ENCODE peak calls at places on chromosome 13, in five cellular contexts. K is heart left ventricle, O is stomach, H is tibial artery, E is IMR-90. R is an unnamed sample.

GRCh38 chr13:113418722-113419049 is 34.6 kb downstream of the ADPRHL1 start:
- DNase-seq in K (no peak), O (no peak), H (no peak), E (no peak), R (no peak)

GRCh38 chr13:112869202-112870061 is 99.6 kb upstream of the MCF2L start:
- DNase-seq in K (no peak), O (no peak), H (no peak), E (peak; percentile 33), R (peak; percentile 45)

GRCh38 chr13:19984430-19985218 is 26.1 kb downstream of the ZMYM2 start:
- DNase-seq in K (no peak), O (no peak), H (no peak), E (peak; percentile 72), R (no peak)

GRCh38 chr13:33017410-33017929 is 1.2 kb downstream of the KL start:
- DNase-seq in K (peak; percentile 57), O (peak; percentile 59), H (peak; percentile 61), E (peak; percentile 6), R (peak; percentile 76)

GRCh38 chr13:38566526-38566925 is 120.4 kb upstream of the FREM2 start:
- DNase-seq in K (no peak), O (no peak), H (no peak), E (no peak), R (no peak)

GRCh38 chr13:46035066-46035465 is 17.5 kb downstream of the ZC3H13 start:
- DNase-seq in K (no peak), O (no peak), H (no peak), E (no peak), R (no peak)

GRCh38 chr13:41500501-41500900 is 43.2 kb downstream of the RGCC start:
- DNase-seq in K (no peak), O (no peak), H (no peak), E (no peak), R (no peak)

GRCh38 chr13:64928704-64929499 is 2301.2 kb downstream of the PCDH9 start:
- DNase-seq in K (no peak), O (no peak), H (no peak), E (peak; percentile 86), R (no peak)

GRCh38 chr13:92573467-92574057 is 653.0 kb upstream of the GPC6 start:
- DNase-seq in K (no peak), O (no peak), H (no peak), E (peak; percentile 7), R (peak; percentile 73)

GRCh38 chr13:49183672-49184315 is 36.3 kb upstream of the MLNR start:
- DNase-seq in K (no peak), O (no peak), H (no peak), E (peak; percentile 17), R (no peak)

GRCh38 chr13:109593230-109593629 is 193.2 kb downstream of the IRS2 start:
- DNase-seq in K (no peak), O (no peak), H (no peak), E (no peak), R (no peak)

GRCh38 chr13:103431880-103432279 is 365.7 kb upstream of the SLC10A2 start:
- DNase-seq in K (no peak), O (no peak), H (no peak), E (no peak), R (no peak)

GRCh38 chr13:108213946-108214345 is 1.4 kb downstream of the LIG4 start:
- DNase-seq in K (no peak), O (no peak), H (no peak), E (peak; percentile 31), R (no peak)

GRCh38 chr13:27839809-27840467 is 47.7 kb downstream of the GSX1 start:
- DNase-seq in K (no peak), O (no peak), H (no peak), E (no peak), R (no peak)

GRCh38 chr13:22487932-22488331 is 692.8 kb upstream of the SGCG start:
- DNase-seq in K (no peak), O (no peak), H (no peak), E (no peak), R (no peak)

GRCh38 chr13:95644611-95645052 is at the start of gene DZIP1:
- DNase-seq in K (peak; percentile 85), O (peak; percentile 41), H (peak; percentile 57), E (peak; percentile 83), R (peak; percentile 97)

GRCh38 chr13:73708393-73708985 is 425.7 kb downstream of the KLF12 start:
- DNase-seq in K (no peak), O (peak; percentile 45), H (peak; percentile 28), E (peak; percentile 71), R (peak; percentile 69)

DNA sequence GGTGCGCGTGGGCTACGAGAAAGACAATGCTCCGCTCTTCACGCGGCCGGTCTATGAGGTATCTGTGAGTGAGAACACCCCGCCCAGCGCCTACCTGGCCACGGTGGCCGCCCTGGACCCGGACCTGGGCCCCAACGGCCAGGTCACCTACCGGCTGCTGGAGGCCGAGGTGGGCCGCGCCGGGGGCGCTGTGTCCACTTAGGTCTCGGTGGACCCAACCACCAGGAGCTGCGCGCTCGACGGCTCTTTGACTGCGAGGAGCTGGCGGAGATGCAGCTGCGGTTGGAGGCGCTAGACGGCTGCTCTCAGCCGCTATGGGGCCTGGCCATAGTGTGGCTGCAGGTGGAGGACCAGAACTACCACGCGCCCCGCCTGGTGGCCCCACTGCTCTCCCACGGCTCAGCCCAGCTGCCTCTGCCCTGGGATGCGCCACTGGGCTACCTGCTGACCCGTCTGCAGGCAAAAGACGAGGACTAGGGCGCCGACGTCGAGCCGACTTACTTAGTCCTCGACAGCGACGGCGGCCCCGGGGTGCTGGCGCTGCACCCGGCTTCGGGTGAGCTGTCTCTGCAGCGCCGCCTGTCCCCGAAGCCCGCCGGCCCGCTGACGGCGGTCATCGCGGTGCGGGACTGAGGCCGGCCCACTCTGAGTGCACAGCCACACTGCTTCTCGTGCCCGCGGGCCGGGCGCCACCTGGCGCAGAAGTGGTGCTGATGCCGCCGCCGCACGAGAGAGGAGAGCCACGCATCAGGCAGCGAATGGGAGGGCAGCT is 173.0 kb downstream of the OLFM4 start:
- DNase-seq in K (peak; percentile 21), O (no peak), H (no peak), E (no peak), R (peak; percentile 87)
- TF ChIP-seq CTCF in K (no peak), O (peak; percentile 8), H (no peak), E (no peak), R (peak; percentile 74)

GRCh38 chr13:82976499-82976898 is 905.8 kb downstream of the SLITRK1 start:
- DNase-seq in K (no peak), O (no peak), H (no peak), E (peak; percentile 1), R (no peak)
- H3K36me3 ChIP-seq in K (no peaks in the 10 kb centered on the region), O (no peaks in the 10 kb centered on the region), H (no peaks in the 10 kb centered on the region), E (no peaks in the 10 kb centered on the region), R (no peaks in the 10 kb centered on the region)

GRCh38 chr13:23609414-23610186 is 39.4 kb downstream of the TNFRSF19 start:
- DNase-seq in K (peak; percentile 50), O (no peak), H (peak; percentile 47), E (peak; percentile 77), R (no peak)
- TF ChIP-seq CTCF in K (no peak), O (no peak), H (no peak), E (no peak), R (no peak)

DNA sequence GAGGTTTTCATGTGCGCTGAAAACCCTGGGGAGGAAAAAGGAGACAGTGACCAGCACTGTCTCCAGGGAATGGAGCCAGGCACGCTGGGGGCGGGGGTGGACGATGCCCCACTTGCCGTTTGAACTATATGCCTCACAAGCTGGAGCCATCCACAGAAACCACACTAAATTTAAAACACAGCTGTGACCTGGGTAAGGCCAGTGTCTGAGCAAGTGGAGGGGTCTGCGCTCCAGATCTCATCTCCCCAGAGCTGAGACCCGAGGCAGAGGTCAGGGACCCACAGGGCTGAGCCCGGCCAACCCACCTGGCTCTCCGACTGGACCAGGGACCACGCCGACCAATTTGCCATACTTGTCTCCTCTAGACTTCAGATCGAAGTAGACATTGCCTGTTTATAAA is 23.2 kb downstream of the CARS2 start:
- DNase-seq in K (no peak), O (no peak), H (no peak), E (no peak), R (no peak)
- H3K36me3 ChIP-seq in K (no peaks in the 10 kb centered on the region), O (peaks cover 98% of the 10 kb centered on the region), H (peaks cover 69% of the 10 kb centered on the region), E (peaks cover 60% of the 10 kb centered on the region), R (peaks cover 75% of the 10 kb centered on the region)

GRCh38 chr13:99959538-99960230 is 11.9 kb downstream of the ZIC5 start:
- DNase-seq in K (no peak), O (peak; percentile 24), H (no peak), E (no peak), R (peak; percentile 81)
- TF ChIP-seq CTCF in K (no peak), O (no peak), H (no peak), E (no peak), R (peak; percentile 81)

DNA sequence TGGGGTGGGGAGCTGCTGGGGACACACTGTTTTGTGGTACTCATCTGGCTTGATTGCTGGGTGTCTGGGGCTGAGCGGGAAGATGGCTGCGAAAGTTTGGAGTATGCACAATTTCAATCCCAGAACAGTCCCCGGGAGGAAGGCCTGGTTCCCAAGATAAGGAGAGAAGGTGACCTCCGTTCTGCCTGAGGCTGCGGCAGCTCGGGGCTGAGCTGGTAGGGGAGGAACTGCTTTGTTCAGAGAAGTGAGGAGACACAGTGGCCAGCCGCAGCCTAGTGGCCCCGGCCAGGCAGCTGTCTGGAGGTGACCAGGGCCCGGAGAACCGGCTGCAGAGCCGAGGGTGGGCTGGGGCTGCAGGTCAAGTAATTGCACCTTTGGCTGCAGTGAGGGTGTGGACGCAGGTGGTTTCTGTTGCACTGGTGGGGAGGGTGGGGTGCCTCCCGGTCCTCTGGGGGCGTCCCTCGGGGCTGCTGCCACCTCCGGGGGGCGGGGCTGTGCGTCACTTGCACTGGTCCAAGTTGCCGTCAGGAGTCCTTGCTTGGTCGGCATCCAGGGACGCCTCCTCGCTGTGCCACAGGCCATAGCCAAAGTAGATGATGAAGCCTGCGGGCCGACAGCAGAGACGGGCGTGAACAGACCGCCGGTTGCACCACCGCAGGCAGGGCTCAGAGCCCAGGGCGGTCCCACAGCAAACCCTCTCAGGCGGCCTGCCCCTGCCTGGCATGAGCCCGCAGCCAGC is 81.3 kb downstream of the SLC7A1 start:
- DNase-seq in K (no peak), O (no peak), H (no peak), E (no peak), R (no peak)
- H3K36me3 ChIP-seq in K (no peaks in the 10 kb centered on the region), O (peaks cover 64% of the 10 kb centered on the region), H (peaks cover 65% of the 10 kb centered on the region), E (peaks cover 51% of the 10 kb centered on the region), R (peaks cover 37% of the 10 kb centered on the region)